ENCODE peak calls at places on chromosomes 4 and X, in six cellular contexts. C is sigmoid colon, N is HL-60, I is Peyer's patch, V is IMR-90, J is fibroblast of lung. S is an unnamed sample. For H3K27me3, the result is how much of the 10 kb centered on the place peaks cover.

GRCh38 chr4:74339501-74339900 is 25.4 kb upstream of the EREG start:
- DNase-seq in V (no peak), C (no peak), N (no peak), J (no peak), I (no peak), S (no peak)

GRCh38 chr4:8311096-8312068 is 41.8 kb downstream of the HTRA3 start:
- DNase-seq in I (peak), J (no peak), C (peak), V (no peak), N (no peak), S (no peak)

GRCh38 chr4:8648816-8649630 is 56.5 kb downstream of the CPZ start:
- DNase-seq in J (no peak), V (no peak), N (no peak), I (peak), C (peak), S (no peak)

GRCh38 chrX:15816886-15817285 is 26.6 kb downstream of the ZRSR2 start:
- DNase-seq in V (no peak), I (no peak), C (no peak), J (peak), N (peak), S (no peak)

GRCh38 chr4:2806392-2807355 is 13.8 kb downstream of the SH3BP2 start:
- DNase-seq in N (no peak), J (no peak), V (peak), C (peak), I (peak), S (no peak)

GRCh38 chr4:122045533-122045932 is 93.7 kb upstream of the TRPC3 start:
- DNase-seq in N (peak), I (no peak), C (no peak), J (peak), V (peak), S (peak)

GRCh38 chrX:25020391-25021131 is 4.8 kb upstream of the ARX start:
- DNase-seq in J (no peak), C (no peak), N (no peak), V (no peak), I (no peak), S (no peak)

GRCh38 chr4:90181644-90182043 is 54.5 kb downstream of the CCSER1 start:
- DNase-seq in N (no peak), I (peak), C (no peak), J (no peak), V (no peak), S (no peak)

GRCh38 chr4:7241587-7242125 is 49.3 kb downstream of the SORCS2 start:
- DNase-seq in I (no peak), V (no peak), C (no peak), N (no peak), J (no peak), S (no peak)

GRCh38 chr4:52979821-52980590 is 117.9 kb downstream of the RASL11B start:
- DNase-seq in C (no peak), I (no peak), V (no peak), J (no peak), N (no peak), S (no peak)

GRCh38 chr4:155679343-155679742 is 12.7 kb downstream of the GUCY1A1 start:
- DNase-seq in J (peak), C (peak), V (peak), I (no peak), N (no peak), S (no peak)

GRCh38 chrX:34653811-34654210 is 3.3 kb downstream of the TMEM47 start:
- DNase-seq in N (no peak), I (no peak), C (no peak), V (no peak), J (peak), S (no peak)

GRCh38 chr4:106565727-106566126 is 197.1 kb upstream of the GIMD1 start:
- DNase-seq in N (no peak), I (no peak), C (no peak), J (peak), V (no peak), S (no peak)

GRCh38 chrX:144219035-144219434 is 335.2 kb downstream of the UBE2NL start:
- DNase-seq in I (no peak), C (no peak), V (no peak), J (no peak), N (peak), S (no peak)

GRCh38 chr4:174318829-174319764 is 35.4 kb downstream of the CEP44 start:
- DNase-seq in J (peak), I (no peak), N (no peak), V (peak), C (no peak), S (no peak)

GRCh38 chr4:62087706-62088105 is 887.6 kb downstream of the ADGRL3 start:
- DNase-seq in J (no peak), N (no peak), V (no peak), I (no peak), C (no peak), S (no peak)

GRCh38 chr4:147054241-147054902 is 108.7 kb upstream of the TTC29 start:
- DNase-seq in C (no peak), N (no peak), V (no peak), J (peak), I (no peak), S (no peak)

GRCh38 chrX:1421433-1422134 is 29.7 kb upstream of the SLC25A6 start:
- DNase-seq in N (no peak), I (peak), C (peak), V (no peak), J (no peak), S (no peak)

GRCh38 chr4:1491630-1492457 is 85.6 kb upstream of the NKX1-1 start:
- DNase-seq in I (no peak), V (no peak), J (no peak), N (no peak), C (peak), S (no peak)

GRCh38 chr4:78033859-78034258 is 23.3 kb upstream of the FRAS1 start:
- DNase-seq in C (no peak), J (peak), V (no peak), N (no peak), I (no peak), S (no peak)

GRCh38 chr4:152072001-152072485 is 311.2 kb upstream of the GATB start:
- DNase-seq in C (no peak), N (no peak), I (no peak), V (peak), J (peak), S (no peak)

GRCh38 chrX:114127411-114128025 is 456.4 kb upstream of the HTR2C start:
- DNase-seq in N (no peak), V (no peak), J (no peak), I (no peak), C (peak), S (no peak)

GRCh38 chr4:168484626-168485025 is 4.3 kb upstream of the DDX60L start:
- DNase-seq in N (no peak), J (peak), C (no peak), I (no peak), V (peak), S (peak)

GRCh38 chrX:19334945-19335626 is 8.6 kb upstream of the PDHA1 start:
- DNase-seq in V (peak), N (peak), C (no peak), J (no peak), I (no peak), S (no peak)

GRCh38 chr4:171676555-171677215 is 136.5 kb upstream of the GALNTL6 start:
- DNase-seq in C (no peak), I (peak), N (no peak), V (no peak), J (no peak), S (no peak)

GRCh38 chr4:189313861-189314513 is 626.7 kb upstream of the FRG1 start:
- DNase-seq in C (no peak), N (no peak), I (no peak), V (no peak), J (no peak), S (no peak)

GRCh38 chrX:153643431-153644351 is 3.3 kb upstream of the DUSP9 start:
- DNase-seq in C (peak), V (no peak), I (peak), J (no peak), N (no peak), S (no peak)

GRCh38 chr4:10098770-10099139 is 17.8 kb downstream of the WDR1 start:
- DNase-seq in J (peak), V (peak), C (no peak), N (no peak), I (no peak), S (no peak)

GRCh38 chrX:146278381-146278780 is 460.8 kb downstream of the SLITRK2 start:
- DNase-seq in V (no peak), N (peak), I (no peak), C (no peak), J (no peak), S (no peak)
- TF ChIP-seq CTCF in V (no peak), N (no peak), I (no peak), C (no peak), J (no peak), S (no peak)

DNA sequence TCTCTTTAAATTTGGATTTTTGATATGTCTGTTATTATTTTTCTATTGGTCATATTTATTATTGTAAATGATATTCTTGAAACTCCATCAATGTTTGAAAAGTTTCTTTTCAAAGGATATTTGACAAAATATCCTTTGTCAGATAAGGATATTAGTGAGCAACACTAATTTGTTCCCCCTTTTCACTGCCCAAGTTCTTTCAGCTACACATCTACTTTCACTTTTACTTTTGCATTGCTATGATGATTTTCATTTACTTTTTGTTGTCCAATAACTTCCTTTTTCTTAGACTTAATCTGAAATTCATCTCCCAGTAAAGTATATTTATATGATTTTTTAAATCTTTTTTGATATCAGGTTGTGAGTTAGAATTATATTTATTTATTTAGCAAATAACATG is 542.3 kb upstream of the ADGRL3 start:
- DNase-seq in N (no peak), J (no peak), V (peak), I (no peak), C (no peak), S (no peak)
- H3K4me3 ChIP-seq in N (no peak), J (no peak), V (no peak), I (no peak), C (no peak), S (no peak)

GRCh38 chrX:108270280-108270679 is 167.9 kb downstream of the COL4A6 start:
- DNase-seq in I (no peak), V (no peak), N (no peak), J (no peak), C (no peak), S (no peak)

GRCh38 chrX:108271397-108271787 is 166.8 kb downstream of the COL4A6 start:
- DNase-seq in C (no peak), I (no peak), J (no peak), N (no peak), V (no peak), S (no peak)

GRCh38 chrX:108270739-108271396 is 167.4 kb downstream of the COL4A6 start:
- DNase-seq in N (no peak), J (peak), I (no peak), V (peak), C (peak), S (no peak)

DNA sequence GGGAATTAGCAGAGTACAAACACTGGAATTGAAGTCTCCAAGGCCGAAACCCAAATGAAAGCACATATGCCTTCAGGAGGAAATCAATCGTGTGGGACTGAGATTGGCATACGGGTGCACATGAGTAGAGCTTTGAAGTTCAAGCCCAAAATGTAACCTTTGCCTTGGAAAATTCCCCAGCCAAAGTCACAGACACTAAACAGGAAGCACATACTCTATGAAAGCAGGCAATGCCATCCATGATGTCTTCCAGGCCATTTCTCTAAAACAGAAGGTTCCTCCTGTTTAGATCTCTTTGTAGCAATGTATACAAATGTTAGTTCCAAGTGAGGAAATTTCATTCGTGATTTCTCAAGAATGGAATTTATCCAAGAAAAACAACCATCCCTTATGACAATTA is 162.5 kb downstream of the COL4A6 start:
- DNase-seq in I (no peak), J (no peak), V (no peak), C (no peak), N (no peak), S (no peak)
- H3K27me3 ChIP-seq in I (under half), J (under half), V (under half), C (under half), N (under half), S (under half)

DNA sequence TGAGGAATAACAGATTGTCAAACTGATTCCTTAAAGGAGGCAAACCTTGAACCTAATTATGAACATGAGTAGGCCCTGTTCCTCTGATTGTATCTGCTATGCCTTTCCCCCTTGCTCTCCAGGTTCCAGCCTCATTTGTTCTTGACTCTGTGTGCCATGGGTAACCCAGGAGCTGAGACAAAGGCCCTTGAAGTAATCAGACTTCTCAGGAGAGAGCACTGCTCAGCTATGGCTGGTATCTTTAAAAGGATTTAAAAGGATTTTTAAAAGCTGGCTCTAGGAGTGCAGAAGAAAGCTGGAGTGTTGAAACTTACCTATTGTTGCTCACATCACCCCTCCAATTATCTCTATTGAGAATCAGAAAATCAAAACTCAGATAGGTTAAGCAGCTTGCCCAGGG is 1565.5 kb upstream of the AGA start:
- DNase-seq in J (no peak), N (no peak), V (no peak), C (no peak), I (no peak), S (no peak)
- TF ChIP-seq CTCF in J (no peak), N (no peak), V (no peak), C (no peak), I (no peak), S (no peak)

GRCh38 chrX:375181-376036 is 11.3 kb downstream of the PPP2R3B start:
- DNase-seq in N (no peak), I (no peak), J (no peak), C (no peak), V (no peak), S (no peak)

GRCh38 chrX:372856-373640 is 13.7 kb downstream of the PPP2R3B start:
- DNase-seq in J (peak), C (no peak), I (no peak), N (no peak), V (peak), S (no peak)

GRCh38 chrX:373641-374471 is 12.9 kb downstream of the PPP2R3B start:
- DNase-seq in V (peak), N (no peak), C (no peak), I (no peak), J (peak), S (no peak)

GRCh38 chrX:371907-372306 is 14.8 kb downstream of the PPP2R3B start:
- DNase-seq in V (no peak), I (no peak), J (no peak), N (no peak), C (no peak), S (no peak)

DNA sequence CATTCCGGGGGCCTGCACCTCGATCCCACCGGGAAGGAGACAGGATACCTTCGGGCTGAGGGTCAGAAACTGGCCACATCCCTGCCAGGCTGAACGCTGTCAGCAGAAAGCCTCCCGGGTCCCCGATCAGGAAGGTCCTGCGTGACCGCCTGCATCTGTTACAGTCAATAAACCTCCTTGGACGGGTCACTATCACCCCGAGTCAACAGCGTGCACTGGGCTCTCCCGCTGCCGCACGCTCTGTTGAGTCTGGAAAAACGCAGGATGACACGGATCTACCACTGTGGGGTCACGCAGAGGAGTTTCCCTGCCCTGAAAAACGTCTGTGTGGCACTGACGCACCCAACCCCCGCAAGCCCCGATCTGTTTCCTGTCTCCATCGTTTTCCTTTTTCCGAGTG is 12.1 kb downstream of the PPP2R3B start:
- DNase-seq in I (no peak), V (peak), N (no peak), J (no peak), C (no peak), S (no peak)
- H3K4me3 ChIP-seq in I (no peak), V (peak), N (no peak), J (peak), C (no peak), S (peak)